ENCODE peak calls at places on chromosomes 13 and 19, in eight cellular contexts. P is Kasumi-1; B is naive B cell; G is posterior vena cava; U is T-helper 9 cell; D is left ventricle myocardium inferior; F is MCF 10A; W is CD4-positive, alpha-beta T cell. O is an unnamed sample.

GRCh38 chr19:3132971-3133792 is 2.7 kb upstream of the GNA15 start:
- DNase-seq in G (no peak), P (peak), B (peak), U (peak), W (peak), D (no peak), F (no peak), O (peak)

GRCh38 chr19:31902821-31903220 is 442.6 kb upstream of the ZNF507 start:
- DNase-seq in B (no peak), D (no peak), P (no peak), W (no peak), U (no peak), G (no peak), F (no peak), O (no peak)

GRCh38 chr19:54136086-54136863 is 1.3 kb upstream of the CNOT3 start:
- DNase-seq in B (no peak), D (no peak), U (no peak), P (peak), W (no peak), G (no peak), F (no peak), O (no peak)

GRCh38 chr13:114095486-114095885 is 36.9 kb downstream of the RASA3 start:
- DNase-seq in P (no peak), F (no peak), W (no peak), D (no peak), B (no peak), G (peak), U (no peak), O (no peak)

GRCh38 chr13:50809133-50810090 is 34.1 kb downstream of the DLEU7 start:
- DNase-seq in P (no peak), D (no peak), W (no peak), F (no peak), G (no peak), B (no peak), U (no peak), O (no peak)

GRCh38 chr13:110913911-110914292 is 967 bp downstream of the ANKRD10 start:
- DNase-seq in P (peak), D (no peak), B (no peak), U (no peak), G (no peak), F (no peak), W (no peak), O (peak)

GRCh38 chr19:51123381-51124186 is 1.1 kb upstream of the SIGLEC9 start:
- DNase-seq in U (no peak), W (no peak), B (no peak), G (peak), D (peak), P (peak), F (no peak), O (peak)

GRCh38 chr19:33916792-33917191 is 120.1 kb downstream of the KCTD15 start:
- DNase-seq in F (no peak), P (no peak), B (no peak), G (no peak), W (no peak), U (no peak), D (no peak), O (no peak)

GRCh38 chr13:39612023-39612637 is 9.1 kb upstream of the LHFPL6 start:
- DNase-seq in B (peak), D (no peak), P (peak), F (peak), G (no peak), W (peak), U (peak), O (peak)

GRCh38 chr19:38684078-38684861 is 36.8 kb downstream of the ACTN4 start:
- DNase-seq in W (no peak), B (no peak), D (peak), G (peak), P (no peak), F (peak), U (peak), O (peak)

GRCh38 chr13:19927117-19927734 is 31.3 kb upstream of the ZMYM2 start:
- DNase-seq in U (no peak), F (peak), P (peak), B (peak), W (no peak), D (no peak), G (no peak), O (peak)

GRCh38 chr19:52991021-52991420 is 22.7 kb upstream of the ERVV-1 start:
- DNase-seq in G (no peak), W (no peak), D (no peak), B (no peak), U (no peak), F (peak), P (no peak), O (no peak)

GRCh38 chr19:38851622-38852230 is 1.9 kb upstream of the HNRNPL start:
- DNase-seq in U (peak), B (peak), W (peak), F (peak), G (peak), P (peak), D (peak), O (peak)

GRCh38 chr19:42497492-42498226 is 30.6 kb downstream of the CEACAM1 start:
- DNase-seq in F (no peak), P (no peak), B (peak), U (no peak), G (no peak), W (no peak), D (no peak), O (no peak)

GRCh38 chr13:44237276-44237767 is 136.3 kb upstream of the SERP2 start:
- DNase-seq in W (no peak), F (peak), U (no peak), B (no peak), G (no peak), D (peak), P (peak), O (no peak)

GRCh38 chr19:9836021-9836420 is 903 bp downstream of the PIN1 start:
- DNase-seq in B (no peak), F (no peak), D (no peak), P (peak), U (no peak), G (no peak), W (no peak), O (no peak)

GRCh38 chr19:9178901-9179300 is at the start of gene OR7D2:
- DNase-seq in W (no peak), B (no peak), P (no peak), G (no peak), U (no peak), D (no peak), F (no peak), O (no peak)

GRCh38 chr19:6035026-6035425 is 57.1 kb upstream of the RANBP3 start:
- DNase-seq in B (no peak), U (no peak), W (no peak), P (no peak), D (no peak), G (peak), F (no peak), O (no peak)

GRCh38 chr19:45607071-45608029 is 5.3 kb upstream of the GPR4 start:
- DNase-seq in W (peak), F (peak), P (peak), B (peak), U (peak), G (peak), D (peak), O (no peak)

GRCh38 chr13:50701469-50701868 is 142.0 kb downstream of the DLEU7 start:
- DNase-seq in U (no peak), D (no peak), F (no peak), G (no peak), W (no peak), B (no peak), P (no peak), O (no peak)

GRCh38 chr19:4284176-4284958 is 5.3 kb downstream of the SHD start:
- DNase-seq in F (peak), D (no peak), U (no peak), P (no peak), B (no peak), W (no peak), G (no peak), O (no peak)

GRCh38 chr13:21567714-21568113 is 36.3 kb downstream of the MICU2 start:
- DNase-seq in F (no peak), B (no peak), P (no peak), D (no peak), U (no peak), W (no peak), G (no peak), O (no peak)

GRCh38 chr19:38737921-38738731 is 6.1 kb downstream of the CAPN12 start:
- DNase-seq in U (no peak), F (no peak), P (no peak), D (no peak), G (peak), B (no peak), W (no peak), O (no peak)

GRCh38 chr19:41398603-41399002 is 985 bp downstream of the BCKDHA start:
- DNase-seq in D (no peak), W (no peak), U (no peak), B (no peak), F (no peak), P (no peak), G (no peak), O (no peak)

GRCh38 chr13:69565334-69565733 is 542.3 kb upstream of the ATXN8OS start:
- DNase-seq in D (no peak), G (no peak), F (peak), W (no peak), U (no peak), P (peak), B (no peak), O (peak)

GRCh38 chr19:1125601-1126533 is 22.1 kb downstream of the GPX4 start:
- DNase-seq in W (no peak), D (no peak), P (no peak), B (no peak), G (no peak), F (peak), U (no peak), O (no peak)

GRCh38 chr13:32086791-32087441 is 55.3 kb downstream of the FRY start:
- DNase-seq in G (no peak), D (no peak), U (no peak), W (no peak), B (no peak), F (no peak), P (no peak), O (no peak)